ENCODE peak calls at places on chromosome 17, in five cellular contexts. One of them, this sample, is unnamed.

GRCh38 chr17:57551321-57552079 is 193.6 kb downstream of the CCDC182 start:
- DNase-seq in GM20000: peak; percentile 57
- DNase-seq in T-helper 2 cell: no peak
- DNase-seq in HFFc6: no peak
- DNase-seq in Peyer's patch: no peak
- DNase-seq in this sample: no peak

GRCh38 chr17:3636154-3636907 is at the start of the genes CTNS and SHPK:
- DNase-seq in Peyer's patch: peak; percentile 97
- DNase-seq in GM20000: peak; percentile 99
- DNase-seq in HFFc6: peak; percentile 95
- DNase-seq in T-helper 2 cell: peak; percentile 92
- DNase-seq in this sample: peak; percentile 88

GRCh38 chr17:71118039-71118438 is 948.7 kb downstream of the KCNJ2 start:
- DNase-seq in T-helper 2 cell: no peak
- DNase-seq in HFFc6: no peak
- DNase-seq in GM20000: no peak
- DNase-seq in Peyer's patch: no peak
- DNase-seq in this sample: peak; percentile 24

GRCh38 chr17:42673885-42674754 is 2.7 kb downstream of the PLEKHH3 start:
- DNase-seq in HFFc6: no peak
- DNase-seq in T-helper 2 cell: no peak
- DNase-seq in Peyer's patch: no peak
- DNase-seq in GM20000: peak; percentile 86
- DNase-seq in this sample: no peak

GRCh38 chr17:8696951-8697745 is 47.5 kb downstream of the CCDC42 start:
- DNase-seq in GM20000: no peak
- DNase-seq in T-helper 2 cell: no peak
- DNase-seq in HFFc6: no peak
- DNase-seq in Peyer's patch: no peak
- DNase-seq in this sample: no peak

GRCh38 chr17:17051791-17052461 is 9.7 kb downstream of the MPRIP start:
- DNase-seq in GM20000: no peak
- DNase-seq in HFFc6: no peak
- DNase-seq in Peyer's patch: peak; percentile 74
- DNase-seq in T-helper 2 cell: no peak
- DNase-seq in this sample: no peak

GRCh38 chr17:2011421-2012371 is 13.4 kb downstream of the RTN4RL1 start:
- DNase-seq in GM20000: no peak
- DNase-seq in T-helper 2 cell: no peak
- DNase-seq in HFFc6: peak; percentile 38
- DNase-seq in Peyer's patch: no peak
- DNase-seq in this sample: no peak

GRCh38 chr17:58344791-58345157 is 7.2 kb downstream of the SUPT4H1 start:
- DNase-seq in HFFc6: no peak
- DNase-seq in Peyer's patch: no peak
- DNase-seq in T-helper 2 cell: peak; percentile 48
- DNase-seq in GM20000: no peak
- DNase-seq in this sample: no peak

GRCh38 chr17:38333635-38334295 is 10.0 kb downstream of the GPR179 start:
- DNase-seq in HFFc6: no peak
- DNase-seq in GM20000: peak; percentile 66
- DNase-seq in T-helper 2 cell: peak; percentile 21
- DNase-seq in Peyer's patch: peak; percentile 54
- DNase-seq in this sample: no peak

GRCh38 chr17:77285594-77286390 is 145.0 kb downstream of the SEC14L1 start:
- DNase-seq in GM20000: no peak
- DNase-seq in T-helper 2 cell: no peak
- DNase-seq in Peyer's patch: peak; percentile 86
- DNase-seq in HFFc6: peak; percentile 97
- DNase-seq in this sample: peak; percentile 66

GRCh38 chr17:57585341-57586098 is 159.6 kb downstream of the CCDC182 start:
- DNase-seq in GM20000: no peak
- DNase-seq in HFFc6: no peak
- DNase-seq in T-helper 2 cell: no peak
- DNase-seq in Peyer's patch: no peak
- DNase-seq in this sample: no peak

GRCh38 chr17:72970794-72971512 is 121.5 kb downstream of the SLC39A11 start:
- DNase-seq in Peyer's patch: no peak
- DNase-seq in T-helper 2 cell: no peak
- DNase-seq in HFFc6: no peak
- DNase-seq in GM20000: no peak
- DNase-seq in this sample: no peak

GRCh38 chr17:76213491-76213890 is 26.8 kb downstream of the RNF157 start:
- DNase-seq in GM20000: no peak
- DNase-seq in Peyer's patch: no peak
- DNase-seq in HFFc6: no peak
- DNase-seq in T-helper 2 cell: no peak
- DNase-seq in this sample: no peak

GRCh38 chr17:4533522-4534502 is 21.4 kb downstream of the MYBBP1A start:
- DNase-seq in T-helper 2 cell: no peak
- DNase-seq in Peyer's patch: peak; percentile 69
- DNase-seq in GM20000: no peak
- DNase-seq in HFFc6: no peak
- DNase-seq in this sample: peak; percentile 4

GRCh38 chr17:60311936-60312335 is 80.0 kb downstream of the USP32 start:
- DNase-seq in GM20000: no peak
- DNase-seq in Peyer's patch: no peak
- DNase-seq in HFFc6: no peak
- DNase-seq in T-helper 2 cell: no peak
- DNase-seq in this sample: no peak

GRCh38 chr17:4788159-4788806 is 481 bp upstream of the GLTPD2 start:
- DNase-seq in HFFc6: no peak
- DNase-seq in T-helper 2 cell: no peak
- DNase-seq in GM20000: no peak
- DNase-seq in Peyer's patch: no peak
- DNase-seq in this sample: no peak

GRCh38 chr17:18961634-18962493 is 9.9 kb downstream of the SLC5A10 start:
- DNase-seq in HFFc6: no peak
- DNase-seq in Peyer's patch: no peak
- DNase-seq in T-helper 2 cell: no peak
- DNase-seq in GM20000: peak; percentile 72
- DNase-seq in this sample: peak; percentile 65

GRCh38 chr17:78174870-78175642 is 6.7 kb downstream of the SYNGR2 start:
- DNase-seq in Peyer's patch: peak; percentile 76
- DNase-seq in GM20000: no peak
- DNase-seq in HFFc6: no peak
- DNase-seq in T-helper 2 cell: no peak
- DNase-seq in this sample: no peak